ENCODE peak calls at places on chromosomes 4 and X, in four cellular contexts. One of them, this sample, is unnamed.

GRCh38 chrX:100494570-100494969 is 84.5 kb upstream of the PCDH19 start:
- DNase-seq in lower lobe of right lung: no peak
- DNase-seq in osteocyte: no peak
- DNase-seq in cardiac muscle cell: no peak
- DNase-seq in this sample: no peak

GRCh38 chrX:9650091-9650490 is 115.6 kb downstream of the GPR143 start:
- DNase-seq in lower lobe of right lung: no peak
- DNase-seq in osteocyte: peak; percentile 65
- DNase-seq in cardiac muscle cell: peak; percentile 46
- DNase-seq in this sample: no peak

GRCh38 chrX:15930585-15930984 is 76.0 kb upstream of the AP1S2 start:
- DNase-seq in osteocyte: no peak
- DNase-seq in lower lobe of right lung: no peak
- DNase-seq in cardiac muscle cell: peak; percentile 49
- DNase-seq in this sample: no peak

GRCh38 chr4:108787106-108787505 is 24.3 kb upstream of the ETNPPL start:
- DNase-seq in osteocyte: no peak
- DNase-seq in lower lobe of right lung: no peak
- DNase-seq in cardiac muscle cell: no peak
- DNase-seq in this sample: no peak

GRCh38 chr4:128574706-128575105 is 234.8 kb upstream of the JADE1 start:
- DNase-seq in cardiac muscle cell: peak; percentile 92
- DNase-seq in osteocyte: no peak
- DNase-seq in lower lobe of right lung: peak; percentile 73
- DNase-seq in this sample: no peak

GRCh38 chrX:101258260-101258581 is 32.9 kb downstream of the TAF7L start:
- DNase-seq in osteocyte: no peak
- DNase-seq in lower lobe of right lung: no peak
- DNase-seq in cardiac muscle cell: no peak
- DNase-seq in this sample: no peak

GRCh38 chr4:52373650-52374049 is 285.5 kb downstream of the USP46 start:
- DNase-seq in cardiac muscle cell: no peak
- DNase-seq in lower lobe of right lung: no peak
- DNase-seq in osteocyte: no peak
- DNase-seq in this sample: no peak

GRCh38 chrX:44062842-44063241 is 89.7 kb upstream of the NDP start:
- DNase-seq in cardiac muscle cell: no peak
- DNase-seq in osteocyte: no peak
- DNase-seq in lower lobe of right lung: no peak
- DNase-seq in this sample: no peak

GRCh38 chrX:155334486-155335316 is at the start of gene CLIC2:
- DNase-seq in osteocyte: no peak
- DNase-seq in lower lobe of right lung: peak; percentile 43
- DNase-seq in cardiac muscle cell: peak; percentile 78
- DNase-seq in this sample: no peak

GRCh38 chrX:37883196-37883595 is 35.8 kb upstream of the DYNLT3 start:
- DNase-seq in lower lobe of right lung: no peak
- DNase-seq in osteocyte: no peak
- DNase-seq in cardiac muscle cell: no peak
- DNase-seq in this sample: no peak

GRCh38 chr4:164212134-164212533 is 541.8 kb upstream of the SMIM31 start:
- DNase-seq in osteocyte: no peak
- DNase-seq in cardiac muscle cell: no peak
- DNase-seq in lower lobe of right lung: no peak
- DNase-seq in this sample: no peak

GRCh38 chr4:40176602-40177001 is 20.2 kb upstream of the RHOH start:
- DNase-seq in lower lobe of right lung: no peak
- DNase-seq in osteocyte: no peak
- DNase-seq in cardiac muscle cell: peak; percentile 21
- DNase-seq in this sample: no peak

DNA sequence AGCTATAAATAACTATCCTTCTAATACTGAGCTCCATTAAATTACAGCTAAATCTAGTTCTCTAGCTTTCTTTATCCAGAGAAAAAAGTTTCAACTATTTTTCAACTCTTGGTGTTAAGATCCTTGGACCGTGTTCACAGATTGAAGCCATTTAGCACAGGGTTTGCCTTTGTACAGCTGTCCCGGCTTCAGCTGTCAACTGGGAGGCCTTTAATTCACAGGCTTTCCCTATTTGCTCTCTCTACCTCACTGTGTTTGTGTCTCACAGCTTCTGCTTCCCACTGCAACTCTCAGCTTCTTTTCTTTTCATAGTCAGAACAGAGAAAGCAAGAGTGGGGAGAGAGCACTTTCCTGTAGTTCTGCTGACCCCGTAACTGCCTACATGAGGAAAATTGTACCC is 76.9 kb upstream of the SMAD1 start:
- DNase-seq in cardiac muscle cell: no peak
- DNase-seq in lower lobe of right lung: no peak
- DNase-seq in osteocyte: no peak
- DNase-seq in this sample: no peak
- TF ChIP-seq CTCF in cardiac muscle cell: no peak
- TF ChIP-seq CTCF in lower lobe of right lung: no peak
- TF ChIP-seq CTCF in osteocyte: no peak
- TF ChIP-seq CTCF in this sample: no peak

GRCh38 chrX:50447535-50447934 is 23.1 kb downstream of the DGKK start:
- DNase-seq in lower lobe of right lung: no peak
- DNase-seq in cardiac muscle cell: no peak
- DNase-seq in osteocyte: no peak
- DNase-seq in this sample: no peak

GRCh38 chrX:50452782-50453181 is 17.8 kb downstream of the DGKK start:
- DNase-seq in lower lobe of right lung: no peak
- DNase-seq in osteocyte: no peak
- DNase-seq in cardiac muscle cell: no peak
- DNase-seq in this sample: no peak

GRCh38 chrX:50442426-50443116 is 28.1 kb downstream of the DGKK start:
- DNase-seq in cardiac muscle cell: no peak
- DNase-seq in osteocyte: no peak
- DNase-seq in lower lobe of right lung: no peak
- DNase-seq in this sample: no peak

GRCh38 chrX:50450324-50450723 is 20.3 kb downstream of the DGKK start:
- DNase-seq in cardiac muscle cell: no peak
- DNase-seq in osteocyte: no peak
- DNase-seq in lower lobe of right lung: no peak
- DNase-seq in this sample: no peak

DNA sequence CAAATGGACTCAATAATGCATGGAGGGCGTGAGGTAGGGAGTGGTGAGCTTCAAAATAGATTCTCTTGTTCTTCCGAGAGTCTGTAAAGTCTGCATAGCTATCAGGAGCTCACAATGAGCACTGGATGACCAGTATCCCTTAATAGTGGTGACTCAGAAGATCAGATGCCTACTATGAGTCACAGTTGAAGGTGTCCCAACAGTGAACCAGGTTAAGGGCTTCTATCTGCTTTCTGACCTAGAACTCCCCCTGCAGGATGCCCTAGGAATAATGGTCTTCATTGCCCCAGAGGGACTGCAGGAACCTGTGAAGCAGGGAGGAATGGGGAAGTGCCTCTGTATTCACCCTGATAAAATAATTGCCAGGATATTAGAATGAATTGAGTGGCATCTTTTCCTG is 22.1 kb downstream of the DGKK start:
- DNase-seq in cardiac muscle cell: no peak
- DNase-seq in osteocyte: no peak
- DNase-seq in lower lobe of right lung: no peak
- DNase-seq in this sample: no peak
- TF ChIP-seq CTCF in cardiac muscle cell: no peak
- TF ChIP-seq CTCF in osteocyte: no peak
- TF ChIP-seq CTCF in lower lobe of right lung: no peak
- TF ChIP-seq CTCF in this sample: no peak

DNA sequence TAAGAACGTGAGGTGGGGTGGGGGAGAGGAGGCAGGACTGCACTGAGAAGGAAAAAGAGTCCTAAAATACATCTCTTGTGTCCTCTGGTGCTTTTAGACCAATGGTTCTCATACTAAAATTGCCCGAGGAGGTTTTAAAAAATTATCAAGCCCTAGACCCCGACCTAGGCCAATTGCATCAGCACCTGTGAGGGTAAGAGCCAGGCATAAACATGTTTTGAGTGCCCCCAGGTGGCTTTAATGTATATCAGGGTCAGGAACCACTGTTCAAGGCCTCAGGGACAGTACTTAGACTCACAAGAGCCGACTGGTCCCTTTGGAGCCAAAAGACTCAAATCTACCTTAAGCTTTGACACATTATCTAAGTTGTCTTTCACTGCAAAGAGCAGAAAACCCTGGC is 37.5 kb upstream of the TMEM150C start:
- DNase-seq in lower lobe of right lung: no peak
- DNase-seq in osteocyte: no peak
- DNase-seq in cardiac muscle cell: no peak
- DNase-seq in this sample: no peak
- TF ChIP-seq CTCF in lower lobe of right lung: no peak
- TF ChIP-seq CTCF in osteocyte: no peak
- TF ChIP-seq CTCF in cardiac muscle cell: no peak
- TF ChIP-seq CTCF in this sample: no peak

GRCh38 chrX:131818297-131818936 is 204.7 kb upstream of the STK26 start:
- DNase-seq in cardiac muscle cell: no peak
- DNase-seq in osteocyte: no peak
- DNase-seq in lower lobe of right lung: no peak
- DNase-seq in this sample: no peak

GRCh38 chrX:131816551-131817136 is 206.5 kb upstream of the STK26 start:
- DNase-seq in lower lobe of right lung: no peak
- DNase-seq in osteocyte: no peak
- DNase-seq in cardiac muscle cell: no peak
- DNase-seq in this sample: no peak

GRCh38 chrX:131812847-131813825 is 210.0 kb upstream of the STK26 start:
- DNase-seq in cardiac muscle cell: no peak
- DNase-seq in lower lobe of right lung: no peak
- DNase-seq in osteocyte: no peak
- DNase-seq in this sample: no peak
- TF ChIP-seq CTCF in cardiac muscle cell: no peak
- TF ChIP-seq CTCF in lower lobe of right lung: peak; percentile 16
- TF ChIP-seq CTCF in osteocyte: no peak
- TF ChIP-seq CTCF in this sample: no peak

DNA sequence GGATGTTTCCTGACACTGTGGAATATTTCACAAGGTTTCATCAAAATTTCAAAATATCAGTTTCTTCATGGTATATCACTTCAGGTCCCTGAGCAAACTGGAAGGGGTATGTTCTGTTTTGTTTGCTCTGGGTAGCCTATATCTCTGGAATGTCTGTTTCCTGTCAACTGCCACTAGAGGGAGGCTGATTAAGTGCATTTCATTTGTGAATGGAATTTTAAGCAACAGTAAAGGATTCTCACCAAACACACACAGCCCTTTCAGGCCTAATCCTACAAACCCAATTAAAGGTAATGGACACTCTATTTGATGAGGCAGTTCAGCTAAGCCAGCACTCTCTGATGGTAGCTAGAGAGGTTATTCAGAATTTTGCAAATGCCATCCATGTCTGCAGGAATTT is 307.1 kb downstream of the TEX13A start:
- DNase-seq in cardiac muscle cell: peak; percentile 11
- DNase-seq in osteocyte: no peak
- DNase-seq in lower lobe of right lung: no peak
- DNase-seq in this sample: no peak
- TF ChIP-seq CTCF in cardiac muscle cell: peak; percentile 39
- TF ChIP-seq CTCF in osteocyte: peak; percentile 60
- TF ChIP-seq CTCF in lower lobe of right lung: peak; percentile 19
- TF ChIP-seq CTCF in this sample: no peak

GRCh38 chr4:81470456-81471327 is 1.0 kb downstream of the RASGEF1B start:
- DNase-seq in osteocyte: no peak
- DNase-seq in lower lobe of right lung: peak; percentile 80
- DNase-seq in cardiac muscle cell: peak; percentile 58
- DNase-seq in this sample: no peak
- TF ChIP-seq CTCF in osteocyte: no peak
- TF ChIP-seq CTCF in lower lobe of right lung: no peak
- TF ChIP-seq CTCF in cardiac muscle cell: no peak
- TF ChIP-seq CTCF in this sample: no peak

DNA sequence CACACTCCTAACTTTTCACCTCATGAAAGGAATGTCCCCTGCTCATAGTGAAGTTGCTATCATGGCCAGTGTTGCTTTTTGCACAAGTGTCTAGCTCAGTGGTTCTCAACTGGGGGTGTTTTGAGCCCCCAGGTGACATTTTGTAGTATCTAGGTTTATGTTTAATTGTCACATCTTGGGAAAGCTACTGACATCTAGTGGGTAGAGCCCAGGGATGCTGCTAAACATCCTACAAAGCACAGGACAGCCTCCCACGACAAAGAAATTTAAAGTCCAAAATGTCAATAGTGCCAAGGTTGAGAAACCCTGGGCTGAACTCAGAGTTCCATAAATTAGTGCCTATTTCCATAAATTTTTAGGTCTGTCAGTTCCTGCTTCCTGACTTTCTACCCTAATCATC is 70.7 kb upstream of the HCCS start:
- DNase-seq in lower lobe of right lung: no peak
- DNase-seq in cardiac muscle cell: peak; percentile 6
- DNase-seq in osteocyte: no peak
- DNase-seq in this sample: no peak
- TF ChIP-seq CTCF in lower lobe of right lung: no peak
- TF ChIP-seq CTCF in cardiac muscle cell: peak; percentile 20
- TF ChIP-seq CTCF in osteocyte: peak; percentile 35
- TF ChIP-seq CTCF in this sample: no peak